ENCODE peak calls at places on chromosome 15, in six cellular contexts. One of them, this sample, is unnamed.

GRCh38 chr15:66459818-66460615 is 37.5 kb downstream of the SNAPC5 start:
- DNase-seq in uterus: no peak
- DNase-seq in stomach: no peak
- DNase-seq in A549: no peak
- DNase-seq in suprapubic skin: no peak
- DNase-seq in gastrocnemius medialis: no peak
- DNase-seq in this sample: peak

GRCh38 chr15:99118258-99118632 is 13.4 kb downstream of the SYNM start:
- DNase-seq in uterus: no peak
- DNase-seq in stomach: no peak
- DNase-seq in A549: no peak
- DNase-seq in suprapubic skin: peak
- DNase-seq in gastrocnemius medialis: no peak
- DNase-seq in this sample: no peak

GRCh38 chr15:82803793-82804574 is 1.9 kb downstream of the FSD2 start:
- DNase-seq in uterus: no peak
- DNase-seq in stomach: no peak
- DNase-seq in A549: no peak
- DNase-seq in suprapubic skin: no peak
- DNase-seq in gastrocnemius medialis: no peak
- DNase-seq in this sample: no peak

GRCh38 chr15:51331141-51331540 is 7.3 kb downstream of the CYP19A1 start:
- DNase-seq in uterus: no peak
- DNase-seq in stomach: no peak
- DNase-seq in A549: no peak
- DNase-seq in suprapubic skin: no peak
- DNase-seq in gastrocnemius medialis: no peak
- DNase-seq in this sample: no peak

GRCh38 chr15:58856090-58856489 is 77.4 kb downstream of the SLTM start:
- DNase-seq in uterus: no peak
- DNase-seq in stomach: no peak
- DNase-seq in A549: no peak
- DNase-seq in suprapubic skin: no peak
- DNase-seq in gastrocnemius medialis: no peak
- DNase-seq in this sample: no peak

GRCh38 chr15:70058642-70059360 is 38.9 kb downstream of the TLE3 start:
- DNase-seq in uterus: no peak
- DNase-seq in stomach: no peak
- DNase-seq in A549: no peak
- DNase-seq in suprapubic skin: peak
- DNase-seq in gastrocnemius medialis: no peak
- DNase-seq in this sample: no peak

GRCh38 chr15:88256261-88257230 is at the start of gene NTRK3:
- DNase-seq in uterus: no peak
- DNase-seq in stomach: no peak
- DNase-seq in A549: no peak
- DNase-seq in suprapubic skin: no peak
- DNase-seq in gastrocnemius medialis: no peak
- DNase-seq in this sample: no peak

GRCh38 chr15:70505971-70506887 is 257.1 kb downstream of the UACA start:
- DNase-seq in uterus: no peak
- DNase-seq in stomach: no peak
- DNase-seq in A549: no peak
- DNase-seq in suprapubic skin: no peak
- DNase-seq in gastrocnemius medialis: no peak
- DNase-seq in this sample: no peak

GRCh38 chr15:64635486-64635815 is 139.9 kb downstream of the RBPMS2 start:
- DNase-seq in uterus: peak
- DNase-seq in stomach: peak
- DNase-seq in A549: no peak
- DNase-seq in suprapubic skin: no peak
- DNase-seq in gastrocnemius medialis: peak
- DNase-seq in this sample: no peak

GRCh38 chr15:29687939-29688884 is 134.1 kb downstream of the TJP1 start:
- DNase-seq in uterus: peak
- DNase-seq in stomach: peak
- DNase-seq in A549: no peak
- DNase-seq in suprapubic skin: no peak
- DNase-seq in gastrocnemius medialis: no peak
- DNase-seq in this sample: no peak
- TF ChIP-seq POLR2A in uterus: no peak
- TF ChIP-seq POLR2A in stomach: no peak
- TF ChIP-seq POLR2A in A549: peak
- TF ChIP-seq POLR2A in suprapubic skin: no peak
- TF ChIP-seq POLR2A in gastrocnemius medialis: no peak
- TF ChIP-seq POLR2A in this sample: no peak

GRCh38 chr15:31811641-31812040 is 218.7 kb upstream of the CHRNA7 start:
- DNase-seq in uterus: no peak
- DNase-seq in stomach: no peak
- DNase-seq in A549: no peak
- DNase-seq in suprapubic skin: no peak
- DNase-seq in gastrocnemius medialis: no peak
- DNase-seq in this sample: no peak

GRCh38 chr15:31814082-31814481 is 216.2 kb upstream of the CHRNA7 start:
- DNase-seq in uterus: no peak
- DNase-seq in stomach: no peak
- DNase-seq in A549: no peak
- DNase-seq in suprapubic skin: no peak
- DNase-seq in gastrocnemius medialis: no peak
- DNase-seq in this sample: no peak

DNA sequence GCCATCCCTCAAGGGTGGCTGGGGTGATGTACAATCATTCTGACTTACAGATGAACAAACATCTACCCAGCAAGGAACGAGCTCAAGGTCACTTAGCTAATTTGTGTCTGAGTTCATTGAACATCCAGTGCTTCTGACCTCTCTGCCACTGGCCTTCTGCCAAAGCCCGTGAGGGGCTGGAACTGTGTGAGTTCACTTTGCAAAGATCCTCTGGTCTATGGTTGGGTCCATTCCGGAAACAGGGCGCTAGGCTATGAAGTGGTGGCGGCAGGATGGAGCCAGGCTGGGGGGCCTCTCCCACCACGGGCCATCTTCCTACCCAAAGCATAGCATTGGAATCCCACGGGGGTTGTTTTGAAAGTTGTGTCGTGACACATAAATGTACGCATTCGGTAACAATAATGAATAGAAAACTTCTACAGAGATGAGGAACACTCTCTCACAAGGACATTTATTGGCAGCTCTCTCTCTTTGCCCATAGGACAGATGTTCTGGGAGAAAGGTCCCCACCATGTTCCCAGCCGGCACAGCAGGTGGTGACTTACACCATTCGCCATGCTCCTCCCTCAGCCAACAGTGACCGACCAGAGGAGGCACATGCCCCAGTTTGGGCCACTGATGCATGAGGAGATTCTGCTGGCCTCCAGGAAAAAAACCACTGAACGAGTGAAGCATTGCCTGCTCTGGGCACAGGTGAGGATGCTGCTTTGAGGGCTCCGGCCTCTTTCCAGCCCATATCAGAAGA is 214.7 kb upstream of the CHRNA7 start:
- DNase-seq in uterus: no peak
- DNase-seq in stomach: no peak
- DNase-seq in A549: no peak
- DNase-seq in suprapubic skin: no peak
- DNase-seq in gastrocnemius medialis: no peak
- DNase-seq in this sample: no peak
- TF ChIP-seq POLR2A in uterus: no peak
- TF ChIP-seq POLR2A in stomach: no peak
- TF ChIP-seq POLR2A in A549: no peak
- TF ChIP-seq POLR2A in suprapubic skin: no peak
- TF ChIP-seq POLR2A in gastrocnemius medialis: no peak
- TF ChIP-seq POLR2A in this sample: no peak

DNA sequence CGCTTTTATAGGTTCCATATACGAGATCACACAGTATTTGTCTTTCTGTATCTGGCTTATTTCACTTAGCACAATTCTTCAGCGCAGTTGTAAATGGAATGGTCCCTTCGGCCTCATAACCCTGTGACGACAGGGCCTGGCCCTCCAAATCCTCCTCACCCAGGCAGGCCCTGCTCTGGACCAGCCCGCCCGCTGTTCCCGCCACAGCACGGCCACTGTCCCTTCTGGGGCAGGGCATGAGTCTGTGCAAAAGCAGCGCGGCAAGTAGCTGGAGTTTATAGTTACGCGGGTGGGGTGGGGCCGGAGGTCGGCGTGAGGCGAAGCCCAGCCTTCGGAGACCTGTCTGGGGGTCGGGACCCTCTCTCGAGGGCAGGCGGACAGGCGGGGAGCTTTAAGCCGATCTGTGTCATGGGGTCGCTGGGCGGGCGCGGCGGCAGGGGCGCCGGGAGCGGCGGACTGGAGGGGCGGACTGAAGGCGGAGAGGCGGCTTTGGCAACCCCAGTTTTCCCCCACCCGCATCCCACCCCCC is 543 bp downstream of the ARPIN start:
- DNase-seq in uterus: no peak
- DNase-seq in stomach: peak
- DNase-seq in A549: peak
- DNase-seq in suprapubic skin: peak
- DNase-seq in gastrocnemius medialis: no peak
- DNase-seq in this sample: peak
- TF ChIP-seq POLR2A in uterus: no peak
- TF ChIP-seq POLR2A in stomach: no peak
- TF ChIP-seq POLR2A in A549: no peak
- TF ChIP-seq POLR2A in suprapubic skin: no peak
- TF ChIP-seq POLR2A in gastrocnemius medialis: no peak
- TF ChIP-seq POLR2A in this sample: no peak

GRCh38 chr15:94526071-94526689 is 294.8 kb downstream of the MCTP2 start:
- DNase-seq in uterus: no peak
- DNase-seq in stomach: no peak
- DNase-seq in A549: no peak
- DNase-seq in suprapubic skin: no peak
- DNase-seq in gastrocnemius medialis: no peak
- DNase-seq in this sample: peak

GRCh38 chr15:94522125-94522524 is 290.8 kb downstream of the MCTP2 start:
- DNase-seq in uterus: no peak
- DNase-seq in stomach: no peak
- DNase-seq in A549: no peak
- DNase-seq in suprapubic skin: no peak
- DNase-seq in gastrocnemius medialis: no peak
- DNase-seq in this sample: no peak

GRCh38 chr15:94523873-94524272 is 292.5 kb downstream of the MCTP2 start:
- DNase-seq in uterus: no peak
- DNase-seq in stomach: no peak
- DNase-seq in A549: no peak
- DNase-seq in suprapubic skin: no peak
- DNase-seq in gastrocnemius medialis: no peak
- DNase-seq in this sample: no peak

GRCh38 chr15:94524565-94524964 is 293.2 kb downstream of the MCTP2 start:
- DNase-seq in uterus: no peak
- DNase-seq in stomach: no peak
- DNase-seq in A549: no peak
- DNase-seq in suprapubic skin: no peak
- DNase-seq in gastrocnemius medialis: no peak
- DNase-seq in this sample: no peak
- TF ChIP-seq POLR2A in uterus: no peak
- TF ChIP-seq POLR2A in stomach: no peak
- TF ChIP-seq POLR2A in A549: no peak
- TF ChIP-seq POLR2A in suprapubic skin: no peak
- TF ChIP-seq POLR2A in gastrocnemius medialis: no peak
- TF ChIP-seq POLR2A in this sample: no peak

GRCh38 chr15:92810418-92811138 is 89.5 kb upstream of the CHD2 start:
- DNase-seq in uterus: peak
- DNase-seq in stomach: no peak
- DNase-seq in A549: no peak
- DNase-seq in suprapubic skin: peak
- DNase-seq in gastrocnemius medialis: peak
- DNase-seq in this sample: no peak
- TF ChIP-seq POLR2A in uterus: peak
- TF ChIP-seq POLR2A in stomach: no peak
- TF ChIP-seq POLR2A in A549: peak
- TF ChIP-seq POLR2A in suprapubic skin: no peak
- TF ChIP-seq POLR2A in gastrocnemius medialis: peak
- TF ChIP-seq POLR2A in this sample: peak

GRCh38 chr15:31325432-31325975 is 1.1 kb upstream of the KLF13 start:
- DNase-seq in uterus: peak
- DNase-seq in stomach: peak
- DNase-seq in A549: peak
- DNase-seq in suprapubic skin: peak
- DNase-seq in gastrocnemius medialis: no peak
- DNase-seq in this sample: peak

GRCh38 chr15:31324739-31325431 is 1.8 kb upstream of the KLF13 start:
- DNase-seq in uterus: no peak
- DNase-seq in stomach: no peak
- DNase-seq in A549: no peak
- DNase-seq in suprapubic skin: no peak
- DNase-seq in gastrocnemius medialis: no peak
- DNase-seq in this sample: no peak

GRCh38 chr15:31322486-31322885 is 4.1 kb upstream of the KLF13 start:
- DNase-seq in uterus: no peak
- DNase-seq in stomach: no peak
- DNase-seq in A549: no peak
- DNase-seq in suprapubic skin: no peak
- DNase-seq in gastrocnemius medialis: no peak
- DNase-seq in this sample: no peak

GRCh38 chr15:31321418-31321817 is 5.2 kb upstream of the KLF13 start:
- DNase-seq in uterus: no peak
- DNase-seq in stomach: no peak
- DNase-seq in A549: no peak
- DNase-seq in suprapubic skin: no peak
- DNase-seq in gastrocnemius medialis: no peak
- DNase-seq in this sample: no peak

GRCh38 chr15:31323627-31324026 is 3.0 kb upstream of the KLF13 start:
- DNase-seq in uterus: no peak
- DNase-seq in stomach: no peak
- DNase-seq in A549: no peak
- DNase-seq in suprapubic skin: no peak
- DNase-seq in gastrocnemius medialis: no peak
- DNase-seq in this sample: no peak
- TF ChIP-seq POLR2A in uterus: no peak
- TF ChIP-seq POLR2A in stomach: no peak
- TF ChIP-seq POLR2A in A549: no peak
- TF ChIP-seq POLR2A in suprapubic skin: no peak
- TF ChIP-seq POLR2A in gastrocnemius medialis: no peak
- TF ChIP-seq POLR2A in this sample: no peak